ENCODE peak calls at places on chromosomes 16 and 17, in seven cellular contexts. J, L, T, U, V, E and I are unnamed samples.

GRCh38 chr17:46977348-46977747 is 1.7 kb downstream of the RPRML start:
- DNase-seq in J (peak), L (peak), T (peak), U (no peak), V (peak), E (peak), I (no peak)

GRCh38 chr16:85524365-85524629 is 88.8 kb upstream of the GSE1 start:
- DNase-seq in J (no peak), L (no peak), T (no peak), U (no peak), V (no peak), E (no peak), I (no peak)

GRCh38 chr17:76353599-76354316 is at the start of gene PRPSAP1:
- DNase-seq in J (peak), L (peak), T (peak), U (peak), V (peak), E (peak), I (peak)

GRCh38 chr17:59668816-59669215 is 38.4 kb downstream of the PTRH2 start:
- DNase-seq in J (no peak), L (no peak), T (peak), U (peak), V (no peak), E (no peak), I (no peak)

GRCh38 chr17:67506966-67507365 is 129.9 kb downstream of the PITPNC1 start:
- DNase-seq in J (no peak), L (no peak), T (peak), U (peak), V (no peak), E (no peak), I (no peak)

GRCh38 chr17:60305141-60305540 is 86.8 kb downstream of the USP32 start:
- DNase-seq in J (no peak), L (no peak), T (peak), U (no peak), V (peak), E (no peak), I (peak)

GRCh38 chr17:83056583-83057396 is 22.6 kb upstream of the METRNL start:
- DNase-seq in J (no peak), L (no peak), T (peak), U (peak), V (no peak), E (no peak), I (no peak)

GRCh38 chr16:57007530-57007929 is 18.2 kb downstream of the NLRC5 start:
- DNase-seq in J (no peak), L (no peak), T (no peak), U (no peak), V (no peak), E (no peak), I (no peak)

GRCh38 chr16:21167360-21167759 is 8.9 kb downstream of the LDAF1 start:
- DNase-seq in J (peak), L (no peak), T (peak), U (peak), V (no peak), E (no peak), I (no peak)

GRCh38 chr17:78120971-78121800 is 7.4 kb downstream of the TMC6 start:
- DNase-seq in J (no peak), L (no peak), T (no peak), U (no peak), V (no peak), E (no peak), I (peak)